ENCODE peak calls at places on chromosome 22, in five cellular contexts. G, Q, I, H and N are unnamed samples.

GRCh38 chr22:27349456-27349855 is 452.1 kb downstream of the MN1 start:
- DNase-seq in G (no peak), Q (no peak), I (no peak), H (no peak), N (no peak)

GRCh38 chr22:40714514-40714966 is 35.3 kb downstream of the MCHR1 start:
- DNase-seq in G (peak; percentile 52), Q (no peak), I (no peak), H (no peak), N (no peak)

GRCh38 chr22:28247667-28248363 is 328.8 kb upstream of the PITPNB start:
- DNase-seq in G (no peak), Q (no peak), I (no peak), H (no peak), N (no peak)

GRCh38 chr22:26568207-26568706 is 21.7 kb downstream of the TPST2 start:
- DNase-seq in G (no peak), Q (no peak), I (no peak), H (no peak), N (no peak)

GRCh38 chr22:29205598-29206371 is at the start of gene EMID1:
- DNase-seq in G (no peak), Q (peak; percentile 37), I (no peak), H (no peak), N (no peak)

GRCh38 chr22:30036656-30037055 is 43.6 kb upstream of the HORMAD2 start:
- DNase-seq in G (no peak), Q (no peak), I (no peak), H (no peak), N (no peak)

GRCh38 chr22:36331912-36332622 is 55.7 kb downstream of the MYH9 start:
- DNase-seq in G (peak; percentile 67), Q (peak; percentile 83), I (no peak), H (peak; percentile 78), N (peak; percentile 58)

GRCh38 chr22:33357894-33358440 is 299.8 kb upstream of the SYN3 start:
- DNase-seq in G (no peak), Q (no peak), I (no peak), H (no peak), N (no peak)

GRCh38 chr22:32206774-32207758 is 2.2 kb upstream of the RFPL2 start:
- DNase-seq in G (no peak), Q (no peak), I (peak; percentile 67), H (peak; percentile 51), N (no peak)

GRCh38 chr22:48629631-48630443 is 1197.8 kb downstream of the BRD1 start:
- DNase-seq in G (peak; percentile 86), Q (no peak), I (no peak), H (no peak), N (no peak)

GRCh38 chr22:19669570-19669969 is 44.7 kb upstream of the SEPTIN5 start:
- DNase-seq in G (no peak), Q (peak; percentile 59), I (no peak), H (no peak), N (peak; percentile 27)

GRCh38 chr22:50192056-50192824 is 6.5 kb downstream of the TRABD start:
- DNase-seq in G (no peak), Q (no peak), I (no peak), H (no peak), N (no peak)

GRCh38 chr22:47294571-47294970 is 532.1 kb downstream of the TBC1D22A start:
- DNase-seq in G (no peak), Q (no peak), I (no peak), H (no peak), N (no peak)

GRCh38 chr22:20018001-20018400 is 1.4 kb upstream of the ARVCF start:
- DNase-seq in G (no peak), Q (no peak), I (no peak), H (no peak), N (no peak)

GRCh38 chr22:21835378-21835777 is 32.1 kb downstream of the MAPK1 start:
- DNase-seq in G (no peak), Q (no peak), I (no peak), H (no peak), N (no peak)

GRCh38 chr22:39148727-39149535 is 3.5 kb downstream of the CBX7 start:
- DNase-seq in G (peak; percentile 80), Q (peak; percentile 65), I (peak; percentile 54), H (peak; percentile 50), N (peak; percentile 71)

GRCh38 chr22:27518583-27519437 is 282.7 kb downstream of the MN1 start:
- DNase-seq in G (no peak), Q (no peak), I (no peak), H (no peak), N (no peak)

GRCh38 chr22:29627196-29627535 is 23.7 kb downstream of the NF2 start:
- DNase-seq in G (no peak), Q (no peak), I (no peak), H (no peak), N (no peak)

GRCh38 chr22:33180371-33180770 is 122.2 kb upstream of the SYN3 start:
- DNase-seq in G (no peak), Q (no peak), I (no peak), H (no peak), N (no peak)

GRCh38 chr22:50035976-50036375 is 22.1 kb downstream of the TTLL8 start:
- DNase-seq in G (no peak), Q (no peak), I (no peak), H (no peak), N (no peak)

GRCh38 chr22:31107206-31108118 is at the start of gene SELENOM:
- DNase-seq in G (peak; percentile 97), Q (peak; percentile 97), I (peak; percentile 97), H (peak; percentile 97), N (peak; percentile 96)

GRCh38 chr22:43273902-43274484 is 69.2 kb downstream of the SCUBE1 start:
- DNase-seq in G (no peak), Q (no peak), I (no peak), H (no peak), N (no peak)

GRCh38 chr22:50293441-50294318 is 13.8 kb downstream of the PLXNB2 start:
- DNase-seq in G (no peak), Q (peak; percentile 78), I (peak; percentile 91), H (peak; percentile 90), N (no peak)

DNA sequence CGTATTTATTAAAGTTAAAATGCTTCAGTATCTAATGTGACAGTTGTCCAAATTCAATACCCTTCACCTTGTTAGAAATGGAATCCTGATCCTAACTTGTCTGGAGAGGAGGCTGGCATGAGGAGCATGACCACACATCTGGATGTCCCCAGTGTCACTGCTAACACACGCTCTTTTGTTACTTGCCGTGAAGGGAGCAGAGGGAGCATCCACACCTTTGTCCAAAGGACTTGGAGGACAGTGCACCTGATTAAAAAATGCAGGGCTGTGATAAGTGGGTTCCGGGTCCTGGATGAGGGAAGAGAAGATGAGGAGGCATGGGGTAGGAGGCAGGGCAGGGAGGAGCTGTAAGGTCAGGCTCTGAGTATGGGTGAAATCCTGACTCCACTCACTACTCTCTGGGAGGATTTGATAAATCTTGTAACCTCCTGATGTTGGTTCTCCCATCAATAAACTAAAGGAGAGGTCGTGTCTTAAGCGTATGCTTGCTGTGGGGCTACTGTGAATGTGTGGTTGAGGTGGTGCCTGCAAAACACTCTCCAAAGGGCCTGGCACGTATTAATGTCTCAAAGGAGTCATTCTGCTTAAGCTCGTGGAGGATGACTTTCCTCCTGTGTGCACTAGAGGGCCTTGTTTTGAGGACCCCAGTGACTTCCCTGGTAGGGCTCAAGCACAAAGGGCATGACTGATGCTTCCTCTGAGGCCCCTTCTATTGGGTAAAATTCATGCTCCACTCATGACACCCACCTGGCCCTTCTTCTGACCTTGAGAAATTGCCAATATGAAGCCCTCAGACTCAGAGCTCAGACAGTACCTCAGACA is 16.8 kb upstream of the IGLL5 start:
- DNase-seq in G (no peak), Q (no peak), I (no peak), H (no peak), N (no peak)
- TF ChIP-seq CTCF in G (no peak), Q (no peak), I (no peak), H (no peak), N (no peak)

GRCh38 chr22:45932066-45932465 is 44.9 kb downstream of the WNT7B start:
- DNase-seq in G (no peak), Q (no peak), I (no peak), H (no peak), N (no peak)

GRCh38 chr22:45934168-45934564 is 42.8 kb downstream of the WNT7B start:
- DNase-seq in G (no peak), Q (no peak), I (no peak), H (no peak), N (no peak)

GRCh38 chr22:45933503-45934167 is 43.3 kb downstream of the WNT7B start:
- DNase-seq in G (no peak), Q (no peak), I (no peak), H (no peak), N (no peak)

GRCh38 chr22:45935573-45935972 is 41.4 kb downstream of the WNT7B start:
- DNase-seq in G (no peak), Q (no peak), I (no peak), H (no peak), N (no peak)

GRCh38 chr22:45934659-45935341 is 42.2 kb downstream of the WNT7B start:
- DNase-seq in G (peak; percentile 86), Q (no peak), I (no peak), H (no peak), N (no peak)
- H3K27ac ChIP-seq in G (no peak overlapping the region), Q (no peak overlapping the region), I (no peak overlapping the region), H (no peak overlapping the region), N (no peak overlapping the region)

GRCh38 chr22:17891427-17892167 is 117.3 kb upstream of the BID start:
- DNase-seq in G (no peak), Q (peak; percentile 71), I (peak; percentile 88), H (peak; percentile 86), N (peak; percentile 85)
- TF ChIP-seq CTCF in G (peak; percentile 66), Q (peak; percentile 71), I (peak; percentile 37), H (peak; percentile 47), N (peak; percentile 84)

GRCh38 chr22:37525073-37525745 is 6.0 kb upstream of the CARD10 start:
- DNase-seq in G (no peak), Q (no peak), I (peak; percentile 50), H (no peak), N (no peak)
- H3K27ac ChIP-seq in G (no peak overlapping the region), Q (no peak overlapping the region), I (no peak overlapping the region), H (no peak overlapping the region), N (no peak overlapping the region)

DNA sequence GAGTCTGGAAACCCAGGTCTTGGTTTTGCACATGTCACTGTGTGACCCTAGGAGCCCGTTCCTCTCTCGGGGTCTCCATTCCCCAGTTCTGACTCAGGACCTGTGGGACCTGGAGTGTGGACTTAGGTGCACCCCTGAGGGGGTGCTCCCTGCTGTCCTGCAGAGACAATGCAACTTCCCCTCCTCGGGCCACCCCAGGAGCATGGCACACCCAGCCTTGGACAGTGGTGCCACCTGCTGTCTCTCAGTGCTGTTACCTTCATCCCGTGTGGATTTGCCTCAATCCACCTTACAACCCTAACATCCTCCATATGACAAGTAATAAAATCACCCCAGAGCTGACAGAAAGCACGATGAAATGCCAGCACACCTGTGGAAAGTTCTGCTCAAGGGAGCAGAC is 27.5 kb upstream of the CRYBB3 start:
- DNase-seq in G (no peak), Q (no peak), I (no peak), H (peak; percentile 40), N (peak; percentile 66)
- TF ChIP-seq CTCF in G (peak; percentile 27), Q (peak; percentile 71), I (peak; percentile 8), H (peak; percentile 32), N (peak; percentile 72)

DNA sequence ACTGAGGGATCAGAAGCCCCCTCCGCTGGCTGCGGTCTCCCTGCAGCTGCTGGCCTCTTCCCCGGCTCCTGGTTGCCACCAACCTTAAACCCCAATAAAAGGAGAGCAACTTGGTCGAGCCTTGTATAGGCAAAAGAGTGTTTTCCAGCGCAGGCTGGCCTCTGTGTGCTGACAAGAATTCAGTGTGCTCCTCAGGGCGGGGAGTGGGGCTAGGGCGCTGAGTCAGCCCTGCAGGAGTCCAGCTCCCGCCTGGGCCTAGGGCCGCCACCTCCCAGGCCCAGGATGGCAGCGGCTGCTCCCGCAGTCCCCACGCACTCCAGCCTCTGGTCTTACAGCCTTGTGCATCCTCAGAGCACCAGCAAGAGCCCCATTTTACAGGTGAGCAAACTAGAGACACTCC is at the start of gene SHISAL1:
- DNase-seq in G (no peak), Q (no peak), I (no peak), H (no peak), N (no peak)
- H3K27ac ChIP-seq in G (no peak within 1 kb of the TSS), Q (no peak within 1 kb of the TSS), I (no peak within 1 kb of the TSS), H (no peak within 1 kb of the TSS), N (no peak within 1 kb of the TSS)